ENCODE peak calls at places on chromosomes 11 and 22, in six cellular contexts. One of them, this sample, is unnamed.

GRCh38 chr11:93986716-93987115 is 34.4 kb upstream of the HEPHL1 start:
- DNase-seq in dorsolateral prefrontal cortex: no peak
- DNase-seq in NCI-H2081: peak
- DNase-seq in smooth muscle cell of the brain vasculature: no peak
- DNase-seq in sigmoid colon: no peak
- DNase-seq in cardiac fibroblast: peak
- DNase-seq in this sample: no peak

GRCh38 chr22:32490279-32490678 is 15.7 kb downstream of the FBXO7 start:
- DNase-seq in dorsolateral prefrontal cortex: no peak
- DNase-seq in NCI-H2081: no peak
- DNase-seq in smooth muscle cell of the brain vasculature: no peak
- DNase-seq in sigmoid colon: no peak
- DNase-seq in cardiac fibroblast: no peak
- DNase-seq in this sample: no peak

GRCh38 chr22:44550666-44551491 is 52.8 kb upstream of the RTL6 start:
- DNase-seq in dorsolateral prefrontal cortex: no peak
- DNase-seq in NCI-H2081: no peak
- DNase-seq in smooth muscle cell of the brain vasculature: peak
- DNase-seq in sigmoid colon: peak
- DNase-seq in cardiac fibroblast: peak
- DNase-seq in this sample: no peak

GRCh38 chr11:45322891-45323597 is 36.9 kb upstream of the SYT13 start:
- DNase-seq in dorsolateral prefrontal cortex: no peak
- DNase-seq in NCI-H2081: no peak
- DNase-seq in smooth muscle cell of the brain vasculature: no peak
- DNase-seq in sigmoid colon: peak
- DNase-seq in cardiac fibroblast: no peak
- DNase-seq in this sample: no peak

GRCh38 chr11:8192016-8192895 is 23.4 kb upstream of the RIC3 start:
- DNase-seq in dorsolateral prefrontal cortex: peak
- DNase-seq in NCI-H2081: peak
- DNase-seq in smooth muscle cell of the brain vasculature: peak
- DNase-seq in sigmoid colon: no peak
- DNase-seq in cardiac fibroblast: peak
- DNase-seq in this sample: peak

GRCh38 chr11:106397787-106398355 is 320.4 kb downstream of the AASDHPPT start:
- DNase-seq in dorsolateral prefrontal cortex: no peak
- DNase-seq in NCI-H2081: no peak
- DNase-seq in smooth muscle cell of the brain vasculature: no peak
- DNase-seq in sigmoid colon: no peak
- DNase-seq in cardiac fibroblast: no peak
- DNase-seq in this sample: no peak

GRCh38 chr11:117885777-117886176 is 9.3 kb upstream of the FXYD6 start:
- DNase-seq in dorsolateral prefrontal cortex: no peak
- DNase-seq in NCI-H2081: no peak
- DNase-seq in smooth muscle cell of the brain vasculature: no peak
- DNase-seq in sigmoid colon: peak
- DNase-seq in cardiac fibroblast: no peak
- DNase-seq in this sample: no peak

GRCh38 chr11:27064086-27064485 is 23.5 kb downstream of the BBOX1 start:
- DNase-seq in dorsolateral prefrontal cortex: no peak
- DNase-seq in NCI-H2081: no peak
- DNase-seq in smooth muscle cell of the brain vasculature: no peak
- DNase-seq in sigmoid colon: no peak
- DNase-seq in cardiac fibroblast: no peak
- DNase-seq in this sample: no peak

GRCh38 chr11:12694182-12694531 is 19.9 kb downstream of the TEAD1 start:
- DNase-seq in dorsolateral prefrontal cortex: no peak
- DNase-seq in NCI-H2081: no peak
- DNase-seq in smooth muscle cell of the brain vasculature: no peak
- DNase-seq in sigmoid colon: no peak
- DNase-seq in cardiac fibroblast: no peak
- DNase-seq in this sample: no peak

GRCh38 chr11:4672470-4672869 is 25.2 kb downstream of the OR51E2 start:
- DNase-seq in dorsolateral prefrontal cortex: no peak
- DNase-seq in NCI-H2081: no peak
- DNase-seq in smooth muscle cell of the brain vasculature: no peak
- DNase-seq in sigmoid colon: no peak
- DNase-seq in cardiac fibroblast: peak
- DNase-seq in this sample: no peak

GRCh38 chr22:37244114-37244921 is at the start of gene RAC2:
- DNase-seq in dorsolateral prefrontal cortex: no peak
- DNase-seq in NCI-H2081: no peak
- DNase-seq in smooth muscle cell of the brain vasculature: no peak
- DNase-seq in sigmoid colon: peak
- DNase-seq in cardiac fibroblast: peak
- DNase-seq in this sample: no peak

GRCh38 chr11:17314232-17314547 is 37.4 kb upstream of the NCR3LG1 start:
- DNase-seq in dorsolateral prefrontal cortex: no peak
- DNase-seq in NCI-H2081: no peak
- DNase-seq in smooth muscle cell of the brain vasculature: peak
- DNase-seq in sigmoid colon: no peak
- DNase-seq in cardiac fibroblast: peak
- DNase-seq in this sample: no peak

GRCh38 chr11:119258180-119258579 is 52.0 kb downstream of the CBL start:
- DNase-seq in dorsolateral prefrontal cortex: no peak
- DNase-seq in NCI-H2081: no peak
- DNase-seq in smooth muscle cell of the brain vasculature: no peak
- DNase-seq in sigmoid colon: no peak
- DNase-seq in cardiac fibroblast: no peak
- DNase-seq in this sample: no peak

GRCh38 chr11:85694385-85694980 is 8.5 kb upstream of the CCDC89 start:
- DNase-seq in dorsolateral prefrontal cortex: no peak
- DNase-seq in NCI-H2081: peak
- DNase-seq in smooth muscle cell of the brain vasculature: no peak
- DNase-seq in sigmoid colon: no peak
- DNase-seq in cardiac fibroblast: peak
- DNase-seq in this sample: peak

GRCh38 chr11:2385156-2386151 is 8.3 kb downstream of the CD81 start:
- DNase-seq in dorsolateral prefrontal cortex: no peak
- DNase-seq in NCI-H2081: no peak
- DNase-seq in smooth muscle cell of the brain vasculature: no peak
- DNase-seq in sigmoid colon: no peak
- DNase-seq in cardiac fibroblast: no peak
- DNase-seq in this sample: no peak

GRCh38 chr11:58067685-58068084 is 36.9 kb downstream of the OR6Q1 start:
- DNase-seq in dorsolateral prefrontal cortex: no peak
- DNase-seq in NCI-H2081: no peak
- DNase-seq in smooth muscle cell of the brain vasculature: no peak
- DNase-seq in sigmoid colon: no peak
- DNase-seq in cardiac fibroblast: no peak
- DNase-seq in this sample: no peak

GRCh38 chr11:4187055-4187988 is 92.7 kb downstream of the RRM1 start:
- DNase-seq in dorsolateral prefrontal cortex: peak
- DNase-seq in NCI-H2081: peak
- DNase-seq in smooth muscle cell of the brain vasculature: peak
- DNase-seq in sigmoid colon: peak
- DNase-seq in cardiac fibroblast: peak
- DNase-seq in this sample: no peak

GRCh38 chr22:44590291-44590690 is 92.3 kb upstream of the RTL6 start:
- DNase-seq in dorsolateral prefrontal cortex: no peak
- DNase-seq in NCI-H2081: no peak
- DNase-seq in smooth muscle cell of the brain vasculature: no peak
- DNase-seq in sigmoid colon: no peak
- DNase-seq in cardiac fibroblast: no peak
- DNase-seq in this sample: no peak

GRCh38 chr11:28690746-28691145 is 582.6 kb downstream of the METTL15 start:
- DNase-seq in dorsolateral prefrontal cortex: no peak
- DNase-seq in NCI-H2081: no peak
- DNase-seq in smooth muscle cell of the brain vasculature: no peak
- DNase-seq in sigmoid colon: no peak
- DNase-seq in cardiac fibroblast: peak
- DNase-seq in this sample: no peak

GRCh38 chr11:113201055-113201818 is 113.1 kb upstream of the TTC12 start:
- DNase-seq in dorsolateral prefrontal cortex: peak
- DNase-seq in NCI-H2081: no peak
- DNase-seq in smooth muscle cell of the brain vasculature: no peak
- DNase-seq in sigmoid colon: no peak
- DNase-seq in cardiac fibroblast: no peak
- DNase-seq in this sample: no peak

GRCh38 chr11:75469785-75470405 is 36.9 kb upstream of the KLHL35 start:
- DNase-seq in dorsolateral prefrontal cortex: no peak
- DNase-seq in NCI-H2081: no peak
- DNase-seq in smooth muscle cell of the brain vasculature: no peak
- DNase-seq in sigmoid colon: no peak
- DNase-seq in cardiac fibroblast: no peak
- DNase-seq in this sample: no peak

GRCh38 chr11:57497303-57498247 is 17.9 kb downstream of the SLC43A1 start:
- DNase-seq in dorsolateral prefrontal cortex: no peak
- DNase-seq in NCI-H2081: no peak
- DNase-seq in smooth muscle cell of the brain vasculature: no peak
- DNase-seq in sigmoid colon: no peak
- DNase-seq in cardiac fibroblast: no peak
- DNase-seq in this sample: no peak

GRCh38 chr11:67238894-67239794 is 27.1 kb upstream of the GRK2 start:
- DNase-seq in dorsolateral prefrontal cortex: no peak
- DNase-seq in NCI-H2081: no peak
- DNase-seq in smooth muscle cell of the brain vasculature: no peak
- DNase-seq in sigmoid colon: no peak
- DNase-seq in cardiac fibroblast: peak
- DNase-seq in this sample: no peak

GRCh38 chr11:119181677-119182412 is 3.4 kb upstream of the NHERF4 start:
- DNase-seq in dorsolateral prefrontal cortex: no peak
- DNase-seq in NCI-H2081: peak
- DNase-seq in smooth muscle cell of the brain vasculature: no peak
- DNase-seq in sigmoid colon: no peak
- DNase-seq in cardiac fibroblast: no peak
- DNase-seq in this sample: no peak

GRCh38 chr11:47514825-47515647 is 37.9 kb downstream of the CELF1 start:
- DNase-seq in dorsolateral prefrontal cortex: no peak
- DNase-seq in NCI-H2081: no peak
- DNase-seq in smooth muscle cell of the brain vasculature: no peak
- DNase-seq in sigmoid colon: no peak
- DNase-seq in cardiac fibroblast: peak
- DNase-seq in this sample: no peak

GRCh38 chr22:45876136-45877035 is 100.6 kb downstream of the WNT7B start:
- DNase-seq in dorsolateral prefrontal cortex: no peak
- DNase-seq in NCI-H2081: no peak
- DNase-seq in smooth muscle cell of the brain vasculature: no peak
- DNase-seq in sigmoid colon: peak
- DNase-seq in cardiac fibroblast: no peak
- DNase-seq in this sample: no peak

GRCh38 chr11:76629133-76629852 is 41.3 kb downstream of the LRRC32 start:
- DNase-seq in dorsolateral prefrontal cortex: no peak
- DNase-seq in NCI-H2081: no peak
- DNase-seq in smooth muscle cell of the brain vasculature: no peak
- DNase-seq in sigmoid colon: peak
- DNase-seq in cardiac fibroblast: peak
- DNase-seq in this sample: no peak

GRCh38 chr11:61384271-61385242 is 7.8 kb upstream of the TMEM216 start:
- DNase-seq in dorsolateral prefrontal cortex: no peak
- DNase-seq in NCI-H2081: peak
- DNase-seq in smooth muscle cell of the brain vasculature: no peak
- DNase-seq in sigmoid colon: no peak
- DNase-seq in cardiac fibroblast: peak
- DNase-seq in this sample: no peak

GRCh38 chr11:47104337-47104950 is 72.2 kb downstream of the ARFGAP2 start:
- DNase-seq in dorsolateral prefrontal cortex: no peak
- DNase-seq in NCI-H2081: no peak
- DNase-seq in smooth muscle cell of the brain vasculature: no peak
- DNase-seq in sigmoid colon: no peak
- DNase-seq in cardiac fibroblast: peak
- DNase-seq in this sample: no peak

GRCh38 chr11:78742430-78742829 is 167.8 kb upstream of the NARS2 start:
- DNase-seq in dorsolateral prefrontal cortex: no peak
- DNase-seq in NCI-H2081: peak
- DNase-seq in smooth muscle cell of the brain vasculature: no peak
- DNase-seq in sigmoid colon: no peak
- DNase-seq in cardiac fibroblast: no peak
- DNase-seq in this sample: no peak

GRCh38 chr11:94077568-94078293 is 50.9 kb upstream of the PANX1 start:
- DNase-seq in dorsolateral prefrontal cortex: no peak
- DNase-seq in NCI-H2081: no peak
- DNase-seq in smooth muscle cell of the brain vasculature: no peak
- DNase-seq in sigmoid colon: no peak
- DNase-seq in cardiac fibroblast: no peak
- DNase-seq in this sample: no peak

GRCh38 chr11:64250875-64251721 is at the start of gene PLCB3:
- DNase-seq in dorsolateral prefrontal cortex: no peak
- DNase-seq in NCI-H2081: peak
- DNase-seq in smooth muscle cell of the brain vasculature: no peak
- DNase-seq in sigmoid colon: peak
- DNase-seq in cardiac fibroblast: peak
- DNase-seq in this sample: no peak

GRCh38 chr11:106442032-106442431 is 364.6 kb downstream of the AASDHPPT start:
- DNase-seq in dorsolateral prefrontal cortex: no peak
- DNase-seq in NCI-H2081: no peak
- DNase-seq in smooth muscle cell of the brain vasculature: no peak
- DNase-seq in sigmoid colon: no peak
- DNase-seq in cardiac fibroblast: no peak
- DNase-seq in this sample: no peak

This sample was measured in SK-N-MC.